ENCODE peak calls at places on chromosome 6, in four cellular contexts. R is right lobe of liver, G is neuronal stem cell, P is upper lobe of right lung. L is an unnamed sample.
A peak's percentile ranks its signal among the peaks of the same experiment; 100 is the strongest.

GRCh38 chr6:43702522-43703440 is 15.2 kb upstream of the MRPS18A start:
- DNase-seq in R (peak; percentile 74), G (peak; percentile 95), P (peak; percentile 92), L (peak; percentile 98)

GRCh38 chr6:134003542-134003951 is 48.9 kb downstream of the SLC2A12 start:
- DNase-seq in R (no peak), G (no peak), P (no peak), L (no peak)

GRCh38 chr6:110415297-110415916 is at the start of gene DDO:
- DNase-seq in R (peak; percentile 96), G (no peak), P (peak; percentile 75), L (no peak)

GRCh38 chr6:7235712-7236311 is 77.2 kb downstream of the SSR1 start:
- DNase-seq in R (no peak), G (no peak), P (no peak), L (no peak)

GRCh38 chr6:33993091-33993490 is 152.8 kb downstream of the GRM4 start:
- DNase-seq in R (no peak), G (no peak), P (no peak), L (no peak)

GRCh38 chr6:137698636-137699035 is 168.4 kb upstream of the TNFAIP3 start:
- DNase-seq in R (no peak), G (no peak), P (no peak), L (no peak)

GRCh38 chr6:104396077-104396476 is 463.6 kb downstream of the HACE1 start:
- DNase-seq in R (no peak), G (no peak), P (no peak), L (no peak)

GRCh38 chr6:88870728-88871330 is 92.6 kb downstream of the RNGTT start:
- DNase-seq in R (no peak), G (peak; percentile 61), P (no peak), L (peak; percentile 61)

GRCh38 chr6:154408906-154409500 is 52.4 kb upstream of the IPCEF1 start:
- DNase-seq in R (no peak), G (no peak), P (no peak), L (no peak)

GRCh38 chr6:140427842-140428241 is 1053.4 kb upstream of the CITED2 start:
- DNase-seq in R (no peak), G (no peak), P (no peak), L (no peak)

DNA sequence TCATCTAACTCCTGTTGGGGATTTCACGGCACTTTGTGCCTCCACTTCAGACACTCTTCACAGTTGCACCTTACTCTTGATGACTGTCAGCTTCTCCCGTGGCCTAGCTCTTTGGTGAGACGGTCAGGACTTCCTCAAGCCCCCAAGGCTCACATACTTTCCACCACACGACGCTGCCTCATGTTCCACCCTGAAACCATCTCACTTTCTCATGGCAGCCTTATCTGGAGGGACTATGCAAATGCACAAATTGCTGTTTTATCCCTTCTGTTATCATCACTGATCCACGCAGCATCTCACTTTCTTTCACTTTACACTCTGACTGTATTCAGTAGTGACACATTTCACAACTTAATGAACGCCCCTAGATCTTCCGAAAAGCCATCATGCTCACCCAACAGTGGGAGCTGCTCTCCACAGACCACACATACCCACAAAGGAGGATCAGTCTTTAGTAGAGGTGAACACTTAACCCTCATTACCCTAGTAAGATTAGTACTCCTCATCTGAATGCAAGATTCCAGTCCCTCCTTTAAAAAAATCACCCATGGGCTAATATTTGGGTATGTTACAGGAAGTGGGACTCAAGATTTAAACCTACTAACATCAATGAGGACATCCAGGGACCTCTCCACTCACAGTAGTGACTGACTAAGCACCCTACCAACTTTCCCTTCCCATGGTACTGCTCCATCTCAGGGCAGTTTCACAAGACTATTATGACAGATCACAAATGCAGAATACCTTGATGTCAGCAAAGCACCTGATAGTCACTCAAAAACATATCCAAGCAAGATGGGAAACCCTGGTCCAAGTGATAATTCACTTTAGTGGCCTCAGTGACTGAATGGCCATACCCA is 35.4 kb downstream of the FYN start:
- DNase-seq in R (no peak), G (no peak), P (no peak), L (no peak)
- H3K4me1 ChIP-seq in R (no peaks in the 10 kb centered on the region), G (peaks cover 19% of the 10 kb centered on the region), P (peaks cover 24% of the 10 kb centered on the region), L (no peaks in the 10 kb centered on the region)

GRCh38 chr6:1143655-1144054 is 168.2 kb upstream of the FOXQ1 start:
- DNase-seq in R (no peak), G (no peak), P (no peak), L (no peak)

GRCh38 chr6:1145756-1146218 is 166.1 kb upstream of the FOXQ1 start:
- DNase-seq in R (no peak), G (no peak), P (no peak), L (no peak)

GRCh38 chr6:1144842-1145755 is 166.8 kb upstream of the FOXQ1 start:
- DNase-seq in R (no peak), G (no peak), P (no peak), L (no peak)

GRCh38 chr6:1146500-1146899 is 165.4 kb upstream of the FOXQ1 start:
- DNase-seq in R (no peak), G (no peak), P (no peak), L (no peak)
- H3K27me3 ChIP-seq in R (no peaks in the 10 kb centered on the region), G (no peaks in the 10 kb centered on the region), P (no peaks in the 10 kb centered on the region), L (no peaks in the 10 kb centered on the region)

GRCh38 chr6:20476501-20477043 is 57.7 kb upstream of the CDKAL1 start:
- DNase-seq in R (no peak), G (no peak), P (no peak), L (no peak)

GRCh38 chr6:20481281-20481680 is 53.0 kb upstream of the CDKAL1 start:
- DNase-seq in R (no peak), G (no peak), P (no peak), L (no peak)

GRCh38 chr6:20474756-20475542 is 59.3 kb upstream of the CDKAL1 start:
- DNase-seq in R (no peak), G (no peak), P (no peak), L (no peak)

GRCh38 chr6:20477485-20477884 is 56.8 kb upstream of the CDKAL1 start:
- DNase-seq in R (no peak), G (no peak), P (no peak), L (no peak)

GRCh38 chr6:20479075-20479871 is 55.0 kb upstream of the CDKAL1 start:
- DNase-seq in R (no peak), G (no peak), P (no peak), L (no peak)
- H3K4me1 ChIP-seq in R (no peaks in the 10 kb centered on the region), G (peaks cover 14% of the 10 kb centered on the region), P (no peaks in the 10 kb centered on the region), L (no peaks in the 10 kb centered on the region)

DNA sequence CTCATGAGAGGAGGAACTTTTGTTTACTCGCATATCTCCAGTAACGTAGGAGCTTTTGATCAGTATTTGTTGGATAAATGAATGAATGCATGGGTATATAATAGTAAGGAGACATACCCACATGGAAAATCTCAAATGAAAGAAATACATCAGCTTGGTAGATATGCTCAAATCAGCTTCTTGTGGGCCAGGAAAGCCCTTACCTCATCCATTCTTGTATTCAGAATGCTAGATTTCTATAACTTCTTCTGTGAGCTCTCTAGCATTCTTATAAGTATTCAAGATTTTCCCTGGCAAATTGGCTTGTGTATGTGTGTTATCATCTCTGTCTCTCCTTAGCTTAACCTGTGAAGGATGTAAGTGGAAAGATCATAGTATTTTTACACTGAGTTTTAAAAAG is 100.8 kb downstream of the OR2B2 start:
- DNase-seq in R (no peak), G (no peak), P (no peak), L (no peak)
- H3K27me3 ChIP-seq in R (no peaks in the 10 kb centered on the region), G (no peaks in the 10 kb centered on the region), P (peaks cover 16% of the 10 kb centered on the region), L (no peaks in the 10 kb centered on the region)

DNA sequence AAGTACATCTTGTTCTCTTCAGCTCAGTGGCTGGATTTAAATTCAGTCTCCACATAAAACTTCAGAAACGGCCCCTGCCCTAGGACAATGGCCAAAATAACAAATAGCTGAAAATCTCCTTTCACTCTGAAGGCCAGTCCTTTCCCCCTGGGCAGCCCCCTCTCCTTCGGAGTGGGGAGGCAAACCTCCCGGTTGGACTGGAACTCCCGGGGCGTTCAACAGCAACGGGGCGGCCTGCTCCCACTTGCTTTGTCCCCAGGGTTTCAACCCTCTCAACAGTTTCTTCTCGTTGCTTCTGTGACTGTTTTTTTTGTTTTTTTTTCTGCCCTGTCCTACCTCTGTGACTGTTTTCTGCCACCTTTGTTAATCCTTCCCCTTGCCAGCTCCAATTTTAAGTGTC is 102.6 kb upstream of the DUSP22 start:
- DNase-seq in R (no peak), G (no peak), P (no peak), L (no peak)
- H3K4me1 ChIP-seq in R (no peaks in the 10 kb centered on the region), G (no peaks in the 10 kb centered on the region), P (peaks cover 11% of the 10 kb centered on the region), L (no peaks in the 10 kb centered on the region)

DNA sequence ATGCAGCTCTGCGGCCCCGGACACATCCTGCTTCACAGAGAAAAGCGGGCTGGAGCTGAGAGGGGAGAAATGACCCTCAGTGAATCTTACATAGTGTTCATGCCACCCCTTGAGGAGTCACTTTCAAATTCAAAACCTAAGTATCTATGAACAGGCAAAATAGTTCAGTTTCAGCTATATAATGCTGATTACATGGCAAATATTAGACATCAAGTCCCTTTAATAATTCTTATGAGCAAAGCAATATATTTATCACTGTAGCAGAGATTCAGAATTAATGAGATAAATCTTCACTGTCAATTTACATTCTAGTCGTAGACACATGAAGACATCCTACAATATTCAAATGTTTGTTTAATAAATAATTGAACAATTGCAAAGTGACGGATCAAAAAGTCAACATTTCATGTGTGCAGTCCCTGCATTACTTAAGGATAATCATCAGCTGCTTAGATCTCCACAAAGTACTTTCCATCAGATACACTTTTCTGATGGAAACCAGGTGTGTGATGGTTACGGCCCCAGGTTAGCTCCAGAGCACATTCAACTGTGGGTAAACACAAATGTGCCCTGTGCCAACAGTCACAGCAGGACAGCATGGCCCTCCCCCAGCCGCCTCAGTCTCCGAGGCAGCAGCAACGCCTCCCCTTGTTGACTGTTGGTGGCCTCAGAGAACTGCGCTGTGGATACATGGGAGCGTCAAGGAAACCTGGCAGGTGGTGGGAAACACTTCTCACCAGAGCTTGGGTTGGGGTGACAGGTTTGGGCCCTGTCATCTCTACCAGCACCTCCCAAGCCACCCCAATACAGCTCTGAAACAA is 787 bp upstream of the PRR18 start:
- DNase-seq in R (peak; percentile 78), G (no peak), P (no peak), L (no peak)
- H3K27me3 ChIP-seq in R (no peaks in the 10 kb centered on the region), G (peaks cover 68% of the 10 kb centered on the region), P (peaks cover 44% of the 10 kb centered on the region), L (no peaks in the 10 kb centered on the region)

DNA sequence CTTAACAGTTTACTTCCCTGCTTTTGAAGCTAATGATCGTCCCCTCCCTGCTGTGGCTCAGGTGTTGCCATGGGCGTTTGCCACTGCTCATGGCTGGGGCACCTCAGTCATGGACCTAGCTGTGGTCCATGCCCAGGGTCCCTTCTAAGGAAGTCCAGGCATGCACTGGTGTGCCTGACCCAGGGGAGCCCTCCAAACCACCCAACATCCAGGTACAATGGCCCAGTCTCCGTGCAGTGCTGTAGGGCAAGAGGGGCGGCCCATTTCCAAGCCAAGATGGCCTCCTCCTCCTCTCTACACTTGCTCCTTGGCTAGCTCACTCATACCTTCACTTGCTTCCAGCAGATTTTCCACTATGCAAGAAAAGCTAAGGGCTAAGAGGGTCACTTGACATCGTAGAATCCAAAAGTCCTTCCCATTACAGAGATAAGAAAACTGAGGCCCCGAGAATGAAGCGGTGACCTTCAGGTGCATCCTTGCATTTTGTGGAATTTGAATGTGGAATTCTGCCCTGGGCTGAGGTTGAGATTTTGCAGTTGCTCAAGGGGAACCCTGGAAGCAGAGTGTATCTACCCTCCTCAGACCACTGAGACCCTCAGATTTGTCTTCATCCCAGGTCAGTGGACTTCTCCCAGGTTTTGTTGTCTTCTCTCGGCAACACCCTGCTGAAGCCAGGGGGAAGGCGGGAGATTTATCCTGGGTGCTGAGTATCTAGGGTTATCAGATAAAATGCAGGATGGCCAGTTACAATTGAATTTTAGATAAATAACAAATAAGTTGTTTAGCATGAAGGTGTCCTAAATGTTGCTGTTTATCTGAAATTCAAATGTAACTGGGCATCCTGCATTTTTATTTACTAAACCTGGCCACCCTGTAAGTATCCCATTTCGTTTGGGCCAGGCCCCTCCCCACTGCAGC is 42.7 kb downstream of the FGD2 start:
- DNase-seq in R (peak; percentile 27), G (no peak), P (no peak), L (no peak)
- H3K4me1 ChIP-seq in R (no peaks in the 10 kb centered on the region), G (peaks cover 8% of the 10 kb centered on the region), P (peaks cover 33% of the 10 kb centered on the region), L (peaks cover 7% of the 10 kb centered on the region)

L was measured in HAP-1.